ENCODE peak calls at places on chromosomes 11 and 22, in five cellular contexts. W is heart right ventricle, Q is lower leg skin, I is HCT116, K is ovary. G is an unnamed sample.

GRCh38 chr22:20299736-20300136 is 20.1 kb downstream of the DGCR6L start:
- DNase-seq in I (no peak), Q (no peak), K (no peak), W (no peak), G (no peak)

GRCh38 chr11:132941761-132942160 is 590.5 kb downstream of the OPCML start:
- DNase-seq in I (no peak), K (no peak), W (no peak), Q (no peak), G (no peak)

GRCh38 chr11:127825185-127825584 is 762.2 kb downstream of the ETS1 start:
- DNase-seq in Q (no peak), W (no peak), K (no peak), I (no peak), G (no peak)

GRCh38 chr11:94183886-94184264 is 55.2 kb downstream of the PANX1 start:
- DNase-seq in K (peak), I (peak), W (peak), Q (no peak), G (peak)

GRCh38 chr11:118634435-118635236 is 27.2 kb downstream of the PHLDB1 start:
- DNase-seq in W (peak), I (no peak), K (peak), Q (peak), G (peak)

GRCh38 chr22:49880281-49880680 is 26.6 kb downstream of the ZBED4 start:
- DNase-seq in W (no peak), K (no peak), I (no peak), Q (no peak), G (no peak)

GRCh38 chr22:19524170-19525115 is at the start of gene CLDN5:
- DNase-seq in I (no peak), W (peak), Q (no peak), K (peak), G (no peak)

GRCh38 chr22:38338772-38339379 is 21.6 kb upstream of the CSNK1E start:
- DNase-seq in K (peak), W (no peak), Q (peak), I (no peak), G (peak)

GRCh38 chr22:47022075-47022473 is 259.6 kb downstream of the TBC1D22A start:
- DNase-seq in I (no peak), K (no peak), W (no peak), Q (peak), G (peak)

GRCh38 chr11:2652857-2653643 is 46.7 kb downstream of the KCNQ1OT1 start:
- DNase-seq in K (no peak), I (no peak), Q (peak), W (no peak), G (no peak)

GRCh38 chr22:41481131-41481830 is 12.4 kb downstream of the ACO2 start:
- DNase-seq in I (no peak), K (peak), Q (no peak), W (peak), G (no peak)

GRCh38 chr11:113111156-113111555 is 149.9 kb downstream of the NCAM1 start:
- DNase-seq in Q (no peak), I (no peak), W (no peak), K (no peak), G (no peak)

GRCh38 chr11:42054351-42054750 is 594.9 kb upstream of the LRRC4C start:
- DNase-seq in I (no peak), Q (no peak), K (no peak), W (no peak), G (no peak)

GRCh38 chr11:83493918-83494317 is 207.8 kb upstream of the CCDC90B start:
- DNase-seq in K (no peak), Q (no peak), I (no peak), W (no peak), G (no peak)

GRCh38 chr22:39954584-39955055 is 5.6 kb upstream of the TMA7B start:
- DNase-seq in W (no peak), I (no peak), Q (no peak), K (no peak), G (no peak)

GRCh38 chr11:68036141-68036716 is 2.6 kb upstream of the TCIRG1 start:
- DNase-seq in I (no peak), W (no peak), K (no peak), Q (no peak), G (peak)

GRCh38 chr11:75421035-75421602 is 11.9 kb downstream of the KLHL35 start:
- DNase-seq in W (no peak), Q (no peak), I (no peak), K (no peak), G (no peak)

GRCh38 chr22:33095661-33096060 is 37.5 kb upstream of the SYN3 start:
- DNase-seq in I (no peak), Q (no peak), W (no peak), K (no peak), G (no peak)

GRCh38 chr11:2769779-2770555 is 70.2 kb upstream of the KCNQ1OT1 start:
- DNase-seq in I (no peak), W (peak), Q (peak), K (peak), G (peak)

GRCh38 chr11:63917685-63918523 is 940 bp upstream of the RCOR2 start:
- DNase-seq in I (peak), K (peak), Q (no peak), W (peak), G (peak)
- H3K4me3 ChIP-seq in I (peak), K (peak), Q (peak), W (peak), G (peak)

GRCh38 chr11:9330387-9331384 is 16.3 kb upstream of the TMEM41B start:
- DNase-seq in I (no peak), Q (no peak), K (no peak), W (no peak), G (no peak)
- H3K4me3 ChIP-seq in I (no peak), Q (no peak), K (no peak), W (no peak), G (no peak)

GRCh38 chr11:33373636-33374035 is 116.5 kb downstream of the HIPK3 start:
- DNase-seq in Q (no peak), K (no peak), I (no peak), W (no peak), G (no peak)

GRCh38 chr11:33376331-33377099 is 119.3 kb downstream of the HIPK3 start:
- DNase-seq in K (no peak), W (no peak), I (no peak), Q (no peak), G (no peak)

GRCh38 chr11:33377100-33377851 is 120.1 kb downstream of the HIPK3 start:
- DNase-seq in K (no peak), W (no peak), Q (no peak), I (no peak), G (no peak)

GRCh38 chr11:33375688-33376311 is 118.6 kb downstream of the HIPK3 start:
- DNase-seq in K (no peak), I (no peak), Q (no peak), W (no peak), G (no peak)

GRCh38 chr11:33375236-33375635 is 118.1 kb downstream of the HIPK3 start:
- DNase-seq in K (no peak), I (no peak), W (no peak), Q (no peak), G (no peak)
- H3K4me3 ChIP-seq in K (no peak), I (no peak), W (no peak), Q (no peak), G (peak)

DNA sequence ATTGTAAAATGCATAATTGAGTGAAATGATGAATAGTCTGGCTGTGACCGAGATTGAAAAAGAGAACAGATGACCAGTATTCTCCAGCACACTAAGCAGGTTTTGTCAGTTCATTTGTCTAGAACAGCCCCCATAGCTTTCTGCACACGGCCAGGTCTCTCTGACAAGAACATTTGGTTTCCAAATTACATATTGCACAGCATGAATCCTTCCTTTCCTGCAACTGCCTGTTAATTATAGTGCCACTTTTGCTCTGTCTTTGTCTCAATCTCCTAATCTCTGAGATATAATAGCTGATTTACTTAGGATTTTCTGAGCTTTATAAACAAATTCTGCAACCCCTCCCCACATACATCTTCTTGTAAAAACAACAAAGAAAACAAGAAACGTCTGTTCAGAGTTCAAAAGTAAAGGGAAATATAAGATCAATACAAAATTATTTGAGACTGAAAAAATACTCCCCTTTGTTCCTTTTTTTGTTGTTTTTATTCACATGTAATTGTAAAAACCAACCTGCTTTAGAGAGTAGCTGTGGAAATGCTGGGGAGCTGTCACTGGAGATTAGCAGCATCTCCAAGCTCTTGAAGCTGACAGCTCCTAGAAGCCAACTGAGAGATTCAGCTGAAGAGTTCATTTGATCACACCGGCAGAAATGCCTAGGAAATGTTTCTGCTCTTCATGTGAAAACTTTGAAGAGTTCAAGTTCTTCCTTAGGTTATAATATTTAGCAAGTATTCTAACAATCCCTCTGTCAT is 998.1 kb downstream of the DLG2 start:
- DNase-seq in Q (no peak), I (no peak), W (no peak), K (no peak), G (no peak)
- H3K4me3 ChIP-seq in Q (no peak), I (no peak), W (no peak), K (no peak), G (no peak)